ENCODE peak calls at places on chromosome 10, in eight cellular contexts. R is neural progenitor cell, G is choroid plexus epithelial cell, Y is fibroblast of mammary gland, C is IMR-90, U is heart right ventricle, M is lower lobe of right lung, H is brain microvascular endothelial cell. T is an unnamed sample.

GRCh38 chr10:129058664-129059155 is 408.3 kb upstream of the MGMT start:
- DNase-seq in R (no peak), G (no peak), Y (no peak), C (no peak), U (no peak), M (no peak), H (no peak), T (no peak)

GRCh38 chr10:103491729-103492364 is 1.7 kb upstream of the NEURL1 start:
- DNase-seq in R (peak), G (peak), Y (peak), C (peak), U (no peak), M (no peak), H (peak), T (peak)

GRCh38 chr10:91689731-91690168 is 56.9 kb upstream of the PPP1R3C start:
- DNase-seq in R (no peak), G (peak), Y (peak), C (peak), U (peak), M (no peak), H (no peak), T (peak)

GRCh38 chr10:121681171-121681752 is 83.0 kb upstream of the FGFR2 start:
- DNase-seq in R (peak), G (no peak), Y (no peak), C (no peak), U (no peak), M (no peak), H (no peak), T (no peak)

GRCh38 chr10:128956149-128956548 is 510.9 kb upstream of the MGMT start:
- DNase-seq in R (no peak), G (no peak), Y (no peak), C (no peak), U (no peak), M (no peak), H (no peak), T (no peak)

GRCh38 chr10:79162861-79163662 is 94.3 kb downstream of the ZMIZ1 start:
- DNase-seq in R (no peak), G (peak), Y (peak), C (peak), U (no peak), M (no peak), H (no peak), T (peak)

GRCh38 chr10:31768467-31768866 is 160.2 kb downstream of the ARHGAP12 start:
- DNase-seq in R (no peak), G (peak), Y (peak), C (peak), U (no peak), M (no peak), H (no peak), T (no peak)

GRCh38 chr10:82394987-82395386 is 520.0 kb downstream of the NRG3 start:
- DNase-seq in R (no peak), G (no peak), Y (no peak), C (no peak), U (no peak), M (no peak), H (no peak), T (no peak)

GRCh38 chr10:116001266-116001857 is 271.6 kb downstream of the GFRA1 start:
- DNase-seq in R (peak), G (peak), Y (no peak), C (no peak), U (peak), M (no peak), H (no peak), T (no peak)

GRCh38 chr10:30705086-30705624 is 75.6 kb upstream of the LYZL2 start:
- DNase-seq in R (no peak), G (no peak), Y (no peak), C (no peak), U (no peak), M (no peak), H (no peak), T (no peak)

GRCh38 chr10:99975942-99976809 is 33.6 kb downstream of the DNMBP start:
- DNase-seq in R (no peak), G (peak), Y (peak), C (peak), U (peak), M (no peak), H (peak), T (peak)

GRCh38 chr10:24900888-24901685 is 51.3 kb downstream of the PRTFDC1 start:
- DNase-seq in R (no peak), G (peak), Y (no peak), C (no peak), U (no peak), M (no peak), H (no peak), T (no peak)

GRCh38 chr10:122208616-122209430 is 62.3 kb upstream of the BTBD16 start:
- DNase-seq in R (no peak), G (no peak), Y (no peak), C (no peak), U (no peak), M (no peak), H (no peak), T (no peak)

GRCh38 chr10:77279207-77279606 is 358.4 kb downstream of the KCNMA1 start:
- DNase-seq in R (no peak), G (no peak), Y (peak), C (peak), U (no peak), M (no peak), H (no peak), T (peak)

GRCh38 chr10:116722736-116723427 is 19.5 kb downstream of the HSPA12A start:
- DNase-seq in R (no peak), G (no peak), Y (no peak), C (no peak), U (no peak), M (no peak), H (no peak), T (no peak)

GRCh38 chr10:73953665-73954064 is 42.7 kb downstream of the PLAU start:
- DNase-seq in R (no peak), G (peak), Y (peak), C (no peak), U (no peak), M (no peak), H (no peak), T (no peak)

GRCh38 chr10:79130846-79131245 is 62.1 kb downstream of the ZMIZ1 start:
- DNase-seq in R (peak), G (no peak), Y (no peak), C (no peak), U (no peak), M (no peak), H (no peak), T (no peak)

GRCh38 chr10:124539935-124540641 is 78.5 kb downstream of the LHPP start:
- DNase-seq in R (peak), G (peak), Y (peak), C (peak), U (peak), M (peak), H (no peak), T (no peak)

GRCh38 chr10:96740579-96741281 is 20.4 kb upstream of the PIK3AP1 start:
- DNase-seq in R (no peak), G (peak), Y (no peak), C (no peak), U (peak), M (peak), H (no peak), T (no peak)

GRCh38 chr10:72275351-72276012 is 1.8 kb downstream of the DDIT4 start:
- DNase-seq in R (no peak), G (peak), Y (peak), C (peak), U (no peak), M (no peak), H (no peak), T (no peak)

GRCh38 chr10:88157981-88158465 is 294.6 kb downstream of the PTEN start:
- DNase-seq in R (no peak), G (peak), Y (peak), C (peak), U (no peak), M (no peak), H (peak), T (peak)

GRCh38 chr10:100186253-100186780 is 488 bp upstream of the ERLIN1 start:
- DNase-seq in R (no peak), G (peak), Y (peak), C (peak), U (peak), M (peak), H (no peak), T (peak)

GRCh38 chr10:94963901-94964300 is 25.4 kb downstream of the CYP2C9 start:
- DNase-seq in R (peak), G (peak), Y (peak), C (peak), U (no peak), M (no peak), H (peak), T (peak)

GRCh38 chr10:86071758-86072157 is 294.8 kb downstream of the GRID1 start:
- DNase-seq in R (no peak), G (no peak), Y (no peak), C (no peak), U (no peak), M (no peak), H (no peak), T (no peak)

DNA sequence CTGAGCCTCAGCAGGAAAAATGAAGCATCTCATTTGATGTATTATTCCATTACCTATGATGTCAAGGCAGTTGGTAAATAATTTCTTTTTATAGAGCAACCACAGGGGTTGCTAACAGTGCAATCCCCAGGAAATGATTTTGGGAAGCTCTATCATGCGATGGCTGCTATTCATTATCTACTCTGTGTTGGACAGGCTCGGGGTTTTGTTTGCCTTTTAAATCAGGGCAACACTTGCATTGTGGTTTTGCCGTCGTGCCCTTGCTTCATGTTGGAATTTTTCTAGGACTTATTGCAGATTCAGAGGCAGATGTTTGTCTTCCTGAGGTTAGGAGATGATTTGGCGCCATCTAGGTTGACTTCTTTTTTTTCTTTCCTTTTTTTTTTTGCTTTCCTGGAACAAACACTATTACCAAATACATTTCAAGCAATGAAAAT is 128.4 kb downstream of the BICC1 start:
- DNase-seq in R (peak), G (peak), Y (peak), C (peak), U (no peak), M (no peak), H (peak), T (peak)
- TF ChIP-seq CTCF in R (peak), G (peak), Y (peak), C (peak), U (no peak), M (peak), H (peak), T (peak)

GRCh38 chr10:48976208-48976607 is 36.6 kb upstream of the LRRC18 start:
- DNase-seq in R (peak), G (peak), Y (peak), C (peak), U (no peak), M (no peak), H (no peak), T (peak)
- TF ChIP-seq CTCF in R (peak), G (peak), Y (peak), C (peak), U (no peak), M (peak), H (peak), T (peak)

DNA sequence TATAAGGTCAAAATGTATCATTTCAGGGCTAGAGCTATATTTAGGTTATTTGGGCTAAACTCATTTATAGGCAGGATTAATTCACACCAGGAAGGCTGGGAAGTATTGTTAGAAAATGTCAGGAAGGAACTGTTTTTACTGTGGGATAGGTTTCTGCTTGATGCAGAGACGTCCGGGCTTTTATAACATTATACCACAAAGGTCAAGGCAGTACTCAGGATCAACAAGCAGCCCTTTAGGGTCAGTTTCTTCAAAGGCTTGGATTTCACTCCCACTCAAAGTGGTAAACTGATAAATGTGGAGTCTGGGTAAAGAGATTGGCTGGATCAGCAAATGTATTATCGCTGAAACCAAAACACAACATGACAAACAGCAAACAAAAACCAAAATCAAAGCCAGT is 127.2 kb downstream of the ARL5B start:
- DNase-seq in R (no peak), G (peak), Y (no peak), C (no peak), U (no peak), M (no peak), H (no peak), T (no peak)
- TF ChIP-seq CTCF in R (no peak), G (no peak), Y (no peak), C (no peak), U (no peak), M (no peak), H (no peak), T (no peak)

DNA sequence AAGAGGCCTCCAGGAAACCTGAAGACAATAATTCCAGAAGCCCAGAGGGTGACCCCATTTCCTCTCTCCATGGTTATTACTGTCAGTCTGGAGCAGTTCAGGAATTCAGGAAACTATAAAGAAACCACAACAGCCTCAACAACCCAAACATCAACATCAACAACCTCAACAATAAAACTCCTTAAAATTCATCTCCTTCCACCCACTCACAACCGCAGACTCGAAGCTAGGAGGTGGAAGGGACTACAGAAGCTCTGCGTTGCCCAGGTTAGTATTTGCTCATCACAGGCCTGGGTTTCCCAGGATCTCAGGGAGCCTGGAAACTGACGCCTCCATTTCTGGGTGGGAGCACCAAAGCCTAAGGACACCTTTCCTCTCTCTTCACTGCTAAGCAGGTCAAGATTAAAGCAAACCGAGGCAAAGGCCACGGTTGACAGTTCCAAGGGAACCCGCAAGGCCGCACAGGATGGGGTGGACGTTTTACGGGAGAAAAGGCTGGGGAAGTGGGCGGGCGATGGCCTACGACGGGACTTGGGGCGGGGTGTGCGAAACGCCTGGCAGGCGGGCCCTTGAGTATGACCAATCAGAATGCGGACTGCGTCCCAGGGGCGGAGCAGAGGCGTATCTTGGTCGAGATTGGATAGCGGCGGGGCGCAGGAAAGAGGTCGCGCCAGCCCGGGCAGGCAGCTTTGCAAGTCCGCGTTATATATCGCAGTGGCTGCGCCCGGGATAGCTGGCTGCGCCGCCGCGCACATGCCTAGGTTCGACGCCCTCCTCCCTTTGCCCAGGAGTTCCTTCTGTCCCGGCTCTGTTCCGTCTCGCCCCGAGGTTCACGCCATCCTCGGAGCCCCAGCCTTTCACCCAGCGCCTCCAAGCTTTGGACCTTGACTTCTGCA is at the start of gene ELOVL3:
- DNase-seq in R (peak), G (peak), Y (peak), C (peak), U (peak), M (peak), H (peak), T (peak)
- TF ChIP-seq CTCF in R (no peak), G (no peak), Y (no peak), C (no peak), U (no peak), M (peak), H (no peak), T (no peak)

GRCh38 chr10:34249634-34250033 is 565.5 kb downstream of the PARD3 start:
- DNase-seq in R (peak), G (peak), Y (no peak), C (no peak), U (no peak), M (no peak), H (no peak), T (no peak)
- TF ChIP-seq CTCF in R (peak), G (peak), Y (no peak), C (no peak), U (no peak), M (no peak), H (peak), T (peak)

GRCh38 chr10:3068968-3069737 is 1.8 kb downstream of the PFKP start:
- DNase-seq in R (peak), G (no peak), Y (no peak), C (peak), U (no peak), M (no peak), H (no peak), T (no peak)
- TF ChIP-seq CTCF in R (peak), G (no peak), Y (no peak), C (peak), U (no peak), M (no peak), H (peak), T (no peak)

GRCh38 chr10:12181065-12181775 is 14.5 kb downstream of the NUDT5 start:
- DNase-seq in R (no peak), G (peak), Y (no peak), C (no peak), U (no peak), M (peak), H (peak), T (peak)
- TF ChIP-seq CTCF in R (no peak), G (no peak), Y (no peak), C (no peak), U (no peak), M (no peak), H (no peak), T (no peak)

T was measured in bronchial epithelial cell.